ENCODE peak calls at places on chromosomes 11 and 22, in four cellular contexts. F is stimulated activated CD4-positive, alpha-beta T cell treated with anti-CD3 and anti-CD28 coated beads, Interleukin-15, amount 100 ng/mL, for 24 hours; S is fibroblast of the aortic adventitia; L is ELF-1. W is an unnamed sample.

GRCh38 chr11:45178890-45179663 is 32.6 kb downstream of the PRDM11 start:
- DNase-seq in S (peak), L (no peak), F (no peak), W (no peak)

GRCh38 chr11:88448131-88448530 is 110.6 kb upstream of the CTSC start:
- DNase-seq in L (no peak), F (no peak), S (no peak), W (no peak)

GRCh38 chr22:19663286-19663815 is 51.0 kb upstream of the SEPTIN5 start:
- DNase-seq in F (no peak), S (peak), L (no peak), W (peak)

GRCh38 chr11:111064118-111064517 is 181.4 kb upstream of the POU2AF2 start:
- DNase-seq in F (no peak), L (no peak), S (peak), W (no peak)

GRCh38 chr11:11218287-11218986 is 134.6 kb downstream of the CSNK2A3 start:
- DNase-seq in F (no peak), S (no peak), L (no peak), W (no peak)

GRCh38 chr11:35366798-35367197 is 52.6 kb downstream of the SLC1A2 start:
- DNase-seq in F (no peak), L (no peak), S (no peak), W (no peak)

GRCh38 chr11:66710384-66710930 is 18.6 kb downstream of the SPTBN2 start:
- DNase-seq in S (no peak), F (no peak), L (no peak), W (no peak)

GRCh38 chr22:49023879-49024774 is 803.5 kb downstream of the BRD1 start:
- DNase-seq in L (no peak), S (no peak), F (no peak), W (no peak)

GRCh38 chr22:47207387-47207786 is 444.9 kb downstream of the TBC1D22A start:
- DNase-seq in S (no peak), F (no peak), L (no peak), W (no peak)

GRCh38 chr11:97909544-97910394 is 1111.0 kb upstream of the CNTN5 start:
- DNase-seq in S (peak), L (no peak), F (no peak), W (no peak)

GRCh38 chr11:45918331-45918941 is 759 bp upstream of the PEX16 start:
- DNase-seq in S (peak), L (peak), F (peak), W (peak)

GRCh38 chr22:44735518-44736428 is 16.6 kb upstream of the ARHGAP8 start:
- DNase-seq in S (peak), F (peak), L (peak), W (peak)

GRCh38 chr11:64152841-64153691 is 12.8 kb downstream of the MACROD1 start:
- DNase-seq in S (peak), F (peak), L (peak), W (peak)

GRCh38 chr11:119026970-119027369 is 3.7 kb downstream of the SLC37A4 start:
- DNase-seq in F (no peak), S (no peak), L (no peak), W (no peak)

GRCh38 chr11:26102325-26102724 is 229.6 kb upstream of the ANO3 start:
- DNase-seq in L (no peak), S (no peak), F (no peak), W (no peak)

GRCh38 chr11:28981331-28981865 is 873.2 kb downstream of the METTL15 start:
- DNase-seq in L (no peak), F (no peak), S (peak), W (no peak)

GRCh38 chr11:20015529-20016427 is 144.5 kb downstream of the DBX1 start:
- DNase-seq in L (no peak), S (peak), F (no peak), W (no peak)

GRCh38 chr11:100152751-100153150 is 534.3 kb upstream of the ARHGAP42 start:
- DNase-seq in S (no peak), L (no peak), F (no peak), W (no peak)

W was measured in K562.